ENCODE peak calls at places on chromosomes 7 and 10, in four cellular contexts. I is sciatic nerve; X is choroid plexus epithelial cell; A is naive thymus-derived CD4-positive, alpha-beta T cell. Y is an unnamed sample.

GRCh38 chr10:94358480-94358879 is 4.3 kb downstream of the NOC3L start:
- DNase-seq in I (no peak), X (peak), A (no peak), Y (no peak)

GRCh38 chr7:87413951-87414381 is 61.5 kb downstream of the ABCB4 start:
- DNase-seq in I (no peak), X (peak), A (no peak), Y (no peak)

GRCh38 chr10:100436255-100436654 is 26.6 kb upstream of the WNT8B start:
- DNase-seq in I (no peak), X (no peak), A (no peak), Y (no peak)

GRCh38 chr10:15719899-15720634 is at the start of gene ITGA8:
- DNase-seq in I (no peak), X (peak), A (no peak), Y (peak)

GRCh38 chr7:77331938-77332695 is 84.0 kb downstream of the GSAP start:
- DNase-seq in I (peak), X (peak), A (peak), Y (peak)

GRCh38 chr10:132634241-132634946 is 96.8 kb downstream of the INPP5A start:
- DNase-seq in I (peak), X (no peak), A (no peak), Y (peak)

GRCh38 chr10:44965651-44966097 is 6.1 kb downstream of the RASSF4 start:
- DNase-seq in I (no peak), X (no peak), A (no peak), Y (peak)

GRCh38 chr7:3552499-3552898 is 251.4 kb downstream of the SDK1 start:
- DNase-seq in I (no peak), X (no peak), A (no peak), Y (no peak)

GRCh38 chr7:71626206-71626605 is 494.3 kb downstream of the GALNT17 start:
- DNase-seq in I (no peak), X (peak), A (no peak), Y (no peak)

GRCh38 chr7:23211542-23211941 is 29.7 kb downstream of the NUP42 start:
- DNase-seq in I (no peak), X (no peak), A (no peak), Y (no peak)

GRCh38 chr10:97759157-97759980 is 12.4 kb downstream of the SFRP5 start:
- DNase-seq in I (peak), X (peak), A (peak), Y (peak)

GRCh38 chr10:94673614-94674321 is 9.8 kb upstream of the CYP2C18 start:
- DNase-seq in I (no peak), X (no peak), A (no peak), Y (no peak)

GRCh38 chr7:18890134-18890533 is 227.3 kb downstream of the TWIST1 start:
- DNase-seq in I (no peak), X (peak), A (no peak), Y (no peak)

GRCh38 chr10:67506083-67506756 is 189.8 kb downstream of the CTNNA3 start:
- DNase-seq in I (no peak), X (no peak), A (no peak), Y (no peak)

GRCh38 chr7:27165089-27165654 is at the start of gene HOXA9:
- DNase-seq in I (peak), X (no peak), A (no peak), Y (peak)

GRCh38 chr7:151104411-151105235 is 18.3 kb downstream of the AGAP3 start:
- DNase-seq in I (peak), X (peak), A (no peak), Y (no peak)

GRCh38 chr10:94524146-94524545 is 21.4 kb upstream of the HELLS start:
- DNase-seq in I (no peak), X (peak), A (no peak), Y (no peak)

GRCh38 chr7:131020759-131021219 is 286.8 kb upstream of the KLF14 start:
- DNase-seq in I (no peak), X (no peak), A (no peak), Y (no peak)

GRCh38 chr7:92586403-92586802 is 3.8 kb downstream of the FAM133B start:
- DNase-seq in I (no peak), X (peak), A (no peak), Y (no peak)

GRCh38 chr7:13880789-13881188 is 108.7 kb downstream of the ETV1 start:
- DNase-seq in I (no peak), X (peak), A (no peak), Y (no peak)

GRCh38 chr7:28356619-28357018 is 55.7 kb upstream of the CREB5 start:
- DNase-seq in I (no peak), X (no peak), A (no peak), Y (no peak)

GRCh38 chr7:99024066-99024465 is 119.8 kb downstream of the SMURF1 start:
- DNase-seq in I (no peak), X (no peak), A (no peak), Y (no peak)

GRCh38 chr7:14048889-14049288 is 59.4 kb upstream of the ETV1 start:
- DNase-seq in I (no peak), X (peak), A (no peak), Y (no peak)

GRCh38 chr7:91228927-91229326 is 35.3 kb upstream of the FZD1 start:
- DNase-seq in I (no peak), X (no peak), A (no peak), Y (no peak)

GRCh38 chr7:56051053-56051338 is 248 bp downstream of the PSPH start:
- DNase-seq in I (no peak), X (no peak), A (no peak), Y (no peak)

GRCh38 chr7:133742709-133743538 is 384.2 kb upstream of the LRGUK start:
- DNase-seq in I (no peak), X (peak), A (no peak), Y (no peak)

GRCh38 chr10:28970231-28970630 is 292.9 kb downstream of the BAMBI start:
- DNase-seq in I (no peak), X (peak), A (no peak), Y (no peak)

GRCh38 chr10:102834143-102834542 is 3.1 kb downstream of the CYP17A1 start:
- DNase-seq in I (no peak), X (no peak), A (no peak), Y (no peak)

GRCh38 chr10:59970396-59971368 is 64.3 kb upstream of the CCDC6 start:
- DNase-seq in I (no peak), X (no peak), A (no peak), Y (no peak)

GRCh38 chr7:132244917-132245480 is 331.3 kb downstream of the PLXNA4 start:
- DNase-seq in I (no peak), X (no peak), A (no peak), Y (no peak)

GRCh38 chr10:30725661-30726060 is 96.1 kb upstream of the LYZL2 start:
- DNase-seq in I (no peak), X (no peak), A (no peak), Y (no peak)

GRCh38 chr7:913736-914520 is 37.6 kb downstream of the GET4 start:
- DNase-seq in I (no peak), X (no peak), A (no peak), Y (no peak)

GRCh38 chr10:125149278-125150047 is 10.9 kb downstream of the CTBP2 start:
- DNase-seq in I (peak), X (peak), A (no peak), Y (no peak)

GRCh38 chr7:3244241-3244814 is 56.7 kb upstream of the SDK1 start:
- DNase-seq in I (no peak), X (peak), A (no peak), Y (no peak)

GRCh38 chr10:22002531-22003110 is 909 bp downstream of the DNAJC1 start:
- DNase-seq in I (no peak), X (peak), A (peak), Y (no peak)

GRCh38 chr7:76430836-76431235 is 6.1 kb downstream of the ZP3 start:
- DNase-seq in I (peak), X (no peak), A (no peak), Y (no peak)

GRCh38 chr7:108920490-108920889 is 350.8 kb downstream of the DNAJB9 start:
- DNase-seq in I (no peak), X (no peak), A (no peak), Y (no peak)

Y was measured in spleen.